ENCODE peak calls at places on chromosome 16, in six cellular contexts. One of them, this sample, is unnamed.

GRCh38 chr16:46747777-46748651 is at the start of gene MYLK3:
- DNase-seq in gastrocnemius medialis: peak; percentile 27
- DNase-seq in GM12864: no peak
- DNase-seq in EH: peak; percentile 42
- DNase-seq in cardiac fibroblast: no peak
- DNase-seq in astrocyte of the cerebellum: no peak
- DNase-seq in this sample: no peak

GRCh38 chr16:86824751-86825310 is 246.5 kb downstream of the FOXL1 start:
- DNase-seq in gastrocnemius medialis: no peak
- DNase-seq in cardiac fibroblast: peak; percentile 35
- DNase-seq in astrocyte of the cerebellum: peak; percentile 67
- DNase-seq in GM12864: no peak
- DNase-seq in EH: no peak
- DNase-seq in this sample: no peak

GRCh38 chr16:82340531-82340930 is 170.5 kb upstream of the MPHOSPH6 start:
- DNase-seq in EH: no peak
- DNase-seq in astrocyte of the cerebellum: no peak
- DNase-seq in cardiac fibroblast: no peak
- DNase-seq in GM12864: no peak
- DNase-seq in gastrocnemius medialis: no peak
- DNase-seq in this sample: no peak

GRCh38 chr16:55369151-55369550 is 45.1 kb downstream of the IRX6 start:
- DNase-seq in cardiac fibroblast: no peak
- DNase-seq in GM12864: no peak
- DNase-seq in astrocyte of the cerebellum: no peak
- DNase-seq in gastrocnemius medialis: no peak
- DNase-seq in EH: no peak
- DNase-seq in this sample: no peak

GRCh38 chr16:72042157-72042660 is 12.1 kb upstream of the HP start:
- DNase-seq in astrocyte of the cerebellum: peak; percentile 13
- DNase-seq in EH: no peak
- DNase-seq in GM12864: no peak
- DNase-seq in gastrocnemius medialis: peak; percentile 87
- DNase-seq in cardiac fibroblast: no peak
- DNase-seq in this sample: no peak

GRCh38 chr16:65672960-65673359 is 551.1 kb upstream of the CDH11 start:
- DNase-seq in EH: peak; percentile 48
- DNase-seq in astrocyte of the cerebellum: peak; percentile 32
- DNase-seq in GM12864: no peak
- DNase-seq in gastrocnemius medialis: no peak
- DNase-seq in cardiac fibroblast: peak; percentile 14
- DNase-seq in this sample: no peak

GRCh38 chr16:70418274-70418992 is 20.5 kb downstream of the ST3GAL2 start:
- DNase-seq in astrocyte of the cerebellum: no peak
- DNase-seq in cardiac fibroblast: no peak
- DNase-seq in gastrocnemius medialis: no peak
- DNase-seq in GM12864: no peak
- DNase-seq in EH: no peak
- DNase-seq in this sample: no peak

GRCh38 chr16:10838611-10839270 is 20.1 kb upstream of the TVP23A start:
- DNase-seq in GM12864: no peak
- DNase-seq in cardiac fibroblast: no peak
- DNase-seq in astrocyte of the cerebellum: no peak
- DNase-seq in EH: no peak
- DNase-seq in gastrocnemius medialis: no peak
- DNase-seq in this sample: no peak

GRCh38 chr16:14268073-14268472 is 197.0 kb downstream of the MRTFB start:
- DNase-seq in astrocyte of the cerebellum: no peak
- DNase-seq in GM12864: no peak
- DNase-seq in gastrocnemius medialis: no peak
- DNase-seq in EH: no peak
- DNase-seq in cardiac fibroblast: no peak
- DNase-seq in this sample: no peak

GRCh38 chr16:70508752-70509151 is 14.6 kb downstream of the COG4 start:
- DNase-seq in EH: peak; percentile 16
- DNase-seq in gastrocnemius medialis: no peak
- DNase-seq in GM12864: no peak
- DNase-seq in astrocyte of the cerebellum: no peak
- DNase-seq in cardiac fibroblast: peak; percentile 31
- DNase-seq in this sample: no peak

GRCh38 chr16:11093578-11094074 is 149.3 kb downstream of the CLEC16A start:
- DNase-seq in cardiac fibroblast: no peak
- DNase-seq in astrocyte of the cerebellum: no peak
- DNase-seq in EH: no peak
- DNase-seq in gastrocnemius medialis: no peak
- DNase-seq in GM12864: no peak
- DNase-seq in this sample: no peak

GRCh38 chr16:56108724-56109123 is 82.6 kb upstream of the GNAO1 start:
- DNase-seq in EH: no peak
- DNase-seq in astrocyte of the cerebellum: no peak
- DNase-seq in gastrocnemius medialis: no peak
- DNase-seq in cardiac fibroblast: no peak
- DNase-seq in GM12864: no peak
- DNase-seq in this sample: no peak

This sample was measured in AG04450.